ENCODE peak calls at places on chromosomes 7 and 10, in nine cellular contexts. Y is G401; P is naive thymus-derived CD8-positive, alpha-beta T cell; D is iris pigment epithelial cell; V is adipocyte; S is germinal center; Z is RWPE1; K is CD4-positive, alpha-beta T cell; U is CD8-positive, alpha-beta T cell. Q is an unnamed sample.

GRCh38 chr7:2637505-2638223 is 5.9 kb downstream of the TTYH3 start:
- DNase-seq in Z (no peak), Y (no peak), K (no peak), P (no peak), D (no peak), S (peak), U (no peak), V (no peak), Q (no peak)

GRCh38 chr10:11208908-11209809 is 191.5 kb downstream of the CELF2 start:
- DNase-seq in K (no peak), P (no peak), Y (no peak), Z (no peak), D (no peak), U (no peak), S (no peak), V (no peak), Q (peak)

GRCh38 chr7:46628389-46628788 is 707.3 kb upstream of the IGFBP3 start:
- DNase-seq in P (no peak), S (no peak), U (no peak), V (no peak), Z (no peak), D (no peak), K (no peak), Y (no peak), Q (no peak)

GRCh38 chr7:130385600-130386066 is 5.3 kb downstream of the CPA1 start:
- DNase-seq in S (no peak), K (no peak), V (no peak), U (no peak), Y (no peak), Z (no peak), P (no peak), D (no peak), Q (no peak)

GRCh38 chr7:96330193-96330592 is 8.3 kb upstream of the SLC25A13 start:
- DNase-seq in K (no peak), Z (peak), P (no peak), V (peak), D (no peak), Y (no peak), S (no peak), U (no peak), Q (no peak)

GRCh38 chr10:73857446-73857845 is 16.9 kb downstream of the CAMK2G start:
- DNase-seq in Z (no peak), S (no peak), P (no peak), U (no peak), K (no peak), Y (no peak), V (no peak), D (peak), Q (no peak)

GRCh38 chr7:6250364-6250833 is 22.0 kb downstream of the CYTH3 start:
- DNase-seq in Y (no peak), V (no peak), S (no peak), U (no peak), P (no peak), Z (peak), K (no peak), D (no peak), Q (no peak)

GRCh38 chr7:133807610-133808543 is 319.3 kb upstream of the LRGUK start:
- DNase-seq in P (no peak), Z (no peak), K (no peak), Y (no peak), U (no peak), S (no peak), D (no peak), V (no peak), Q (no peak)

GRCh38 chr10:68997216-68997615 is 8.6 kb downstream of the KIFBP start:
- DNase-seq in U (no peak), V (no peak), S (no peak), P (no peak), Y (no peak), Z (no peak), K (no peak), D (no peak), Q (no peak)

GRCh38 chr10:86345296-86346168 is 21.1 kb downstream of the GRID1 start:
- DNase-seq in U (no peak), V (peak), Y (no peak), Z (peak), D (no peak), S (no peak), K (no peak), P (no peak), Q (no peak)

GRCh38 chr7:85025312-85025756 is 161.5 kb downstream of the SEMA3D start:
- DNase-seq in U (no peak), K (no peak), Y (no peak), P (no peak), S (no peak), Z (peak), V (no peak), D (peak), Q (no peak)

GRCh38 chr7:141072548-141073172 is 1.2 kb upstream of the TMEM178B start:
- DNase-seq in U (no peak), K (no peak), P (no peak), V (peak), Z (peak), Y (peak), S (peak), D (peak), Q (no peak)

GRCh38 chr10:5945561-5946418 is 31.6 kb downstream of the IL15RA start:
- DNase-seq in S (no peak), V (peak), P (no peak), K (no peak), Y (no peak), U (no peak), D (peak), Z (peak), Q (no peak)

GRCh38 chr7:117019786-117020604 is 66.7 kb downstream of the ST7 start:
- DNase-seq in K (no peak), S (no peak), Y (peak), U (no peak), V (peak), Z (peak), D (peak), P (no peak), Q (no peak)

GRCh38 chr7:80263321-80263720 is 128.7 kb downstream of the GNAI1 start:
- DNase-seq in D (no peak), Y (no peak), Z (no peak), V (no peak), U (no peak), P (no peak), K (no peak), S (no peak), Q (no peak)

GRCh38 chr10:23172846-23173548 is 19.1 kb upstream of the PTF1A start:
- DNase-seq in D (no peak), V (no peak), P (no peak), U (no peak), Y (no peak), K (no peak), S (no peak), Z (no peak), Q (no peak)

GRCh38 chr7:128099204-128099671 is 68.0 kb upstream of the LRRC4 start:
- DNase-seq in P (no peak), K (no peak), U (no peak), S (no peak), Z (no peak), V (peak), D (peak), Y (no peak), Q (no peak)

GRCh38 chr7:151684408-151685175 is 164.9 kb upstream of the RHEB start:
- DNase-seq in P (no peak), U (no peak), Z (no peak), S (no peak), K (no peak), V (peak), D (peak), Y (no peak), Q (no peak)

GRCh38 chr10:87674963-87675362 is 15.3 kb downstream of the PAPSS2 start:
- DNase-seq in P (no peak), U (no peak), V (no peak), Z (no peak), D (peak), K (no peak), Y (no peak), S (no peak), Q (no peak)

GRCh38 chr10:62027841-62028501 is 126.5 kb downstream of the ARID5B start:
- DNase-seq in P (no peak), Y (no peak), Z (peak), D (peak), V (no peak), U (no peak), S (no peak), K (no peak), Q (no peak)

Q was measured in GM18507.